ENCODE peak calls at places on chromosomes 13 and 19, in ten cellular contexts. One of them, this sample, is unnamed.

GRCh38 chr13:89897681-89898080 is 1449.8 kb upstream of the MIR17HG start:
- DNase-seq in sigmoid colon: no peak
- DNase-seq in epithelial cell of prostate: no peak
- DNase-seq in SK-N-SH: no peak
- DNase-seq in psoas muscle: no peak
- DNase-seq in tibial nerve: no peak
- DNase-seq in right atrium auricular region: no peak
- DNase-seq in upper lobe of right lung: no peak
- DNase-seq in caudate nucleus: no peak
- DNase-seq in CD8-positive, alpha-beta memory T cell: no peak
- DNase-seq in this sample: no peak

GRCh38 chr13:25179810-25180437 is 7.8 kb upstream of the AMER2 start:
- DNase-seq in sigmoid colon: no peak
- DNase-seq in epithelial cell of prostate: no peak
- DNase-seq in SK-N-SH: no peak
- DNase-seq in psoas muscle: no peak
- DNase-seq in tibial nerve: no peak
- DNase-seq in right atrium auricular region: no peak
- DNase-seq in upper lobe of right lung: no peak
- DNase-seq in caudate nucleus: no peak
- DNase-seq in CD8-positive, alpha-beta memory T cell: no peak
- DNase-seq in this sample: no peak

GRCh38 chr19:16121967-16122366 is 10.3 kb downstream of the RAB8A start:
- DNase-seq in sigmoid colon: no peak
- DNase-seq in epithelial cell of prostate: peak; percentile 52
- DNase-seq in SK-N-SH: no peak
- DNase-seq in psoas muscle: no peak
- DNase-seq in tibial nerve: no peak
- DNase-seq in right atrium auricular region: no peak
- DNase-seq in upper lobe of right lung: no peak
- DNase-seq in caudate nucleus: no peak
- DNase-seq in CD8-positive, alpha-beta memory T cell: no peak
- DNase-seq in this sample: no peak

GRCh38 chr19:8081569-8082550 is 29.3 kb downstream of the CCL25 start:
- DNase-seq in sigmoid colon: no peak
- DNase-seq in epithelial cell of prostate: no peak
- DNase-seq in SK-N-SH: no peak
- DNase-seq in psoas muscle: no peak
- DNase-seq in tibial nerve: no peak
- DNase-seq in right atrium auricular region: no peak
- DNase-seq in upper lobe of right lung: no peak
- DNase-seq in caudate nucleus: no peak
- DNase-seq in CD8-positive, alpha-beta memory T cell: no peak
- DNase-seq in this sample: no peak

GRCh38 chr13:64553411-64554129 is 2676.6 kb downstream of the PCDH9 start:
- DNase-seq in sigmoid colon: no peak
- DNase-seq in epithelial cell of prostate: no peak
- DNase-seq in SK-N-SH: no peak
- DNase-seq in psoas muscle: no peak
- DNase-seq in tibial nerve: no peak
- DNase-seq in right atrium auricular region: no peak
- DNase-seq in upper lobe of right lung: no peak
- DNase-seq in caudate nucleus: no peak
- DNase-seq in CD8-positive, alpha-beta memory T cell: no peak
- DNase-seq in this sample: no peak

GRCh38 chr13:66565261-66565660 is 664.9 kb downstream of the PCDH9 start:
- DNase-seq in sigmoid colon: no peak
- DNase-seq in epithelial cell of prostate: no peak
- DNase-seq in SK-N-SH: no peak
- DNase-seq in psoas muscle: no peak
- DNase-seq in tibial nerve: no peak
- DNase-seq in right atrium auricular region: no peak
- DNase-seq in upper lobe of right lung: no peak
- DNase-seq in caudate nucleus: no peak
- DNase-seq in CD8-positive, alpha-beta memory T cell: no peak
- DNase-seq in this sample: no peak

GRCh38 chr13:109885235-109885634 is 98.9 kb upstream of the IRS2 start:
- DNase-seq in sigmoid colon: no peak
- DNase-seq in epithelial cell of prostate: no peak
- DNase-seq in SK-N-SH: no peak
- DNase-seq in psoas muscle: no peak
- DNase-seq in tibial nerve: no peak
- DNase-seq in right atrium auricular region: no peak
- DNase-seq in upper lobe of right lung: no peak
- DNase-seq in caudate nucleus: no peak
- DNase-seq in CD8-positive, alpha-beta memory T cell: no peak
- DNase-seq in this sample: no peak

GRCh38 chr19:917323-918151 is at the start of gene KISS1R:
- DNase-seq in sigmoid colon: no peak
- DNase-seq in epithelial cell of prostate: no peak
- DNase-seq in SK-N-SH: peak; percentile 84
- DNase-seq in psoas muscle: no peak
- DNase-seq in tibial nerve: no peak
- DNase-seq in right atrium auricular region: no peak
- DNase-seq in upper lobe of right lung: peak; percentile 77
- DNase-seq in caudate nucleus: no peak
- DNase-seq in CD8-positive, alpha-beta memory T cell: no peak
- DNase-seq in this sample: no peak

GRCh38 chr13:54536112-54536511 is 1507.5 kb downstream of the OLFM4 start:
- DNase-seq in sigmoid colon: no peak
- DNase-seq in epithelial cell of prostate: no peak
- DNase-seq in SK-N-SH: peak; percentile 1
- DNase-seq in psoas muscle: no peak
- DNase-seq in tibial nerve: no peak
- DNase-seq in right atrium auricular region: no peak
- DNase-seq in upper lobe of right lung: no peak
- DNase-seq in caudate nucleus: no peak
- DNase-seq in CD8-positive, alpha-beta memory T cell: no peak
- DNase-seq in this sample: no peak

GRCh38 chr19:489418-490196 is 6.7 kb upstream of the MADCAM1 start:
- DNase-seq in sigmoid colon: no peak
- DNase-seq in epithelial cell of prostate: no peak
- DNase-seq in SK-N-SH: peak; percentile 70
- DNase-seq in psoas muscle: peak; percentile 58
- DNase-seq in tibial nerve: no peak
- DNase-seq in right atrium auricular region: no peak
- DNase-seq in upper lobe of right lung: no peak
- DNase-seq in caudate nucleus: peak; percentile 73
- DNase-seq in CD8-positive, alpha-beta memory T cell: no peak
- DNase-seq in this sample: no peak

GRCh38 chr13:26539738-26540292 is 17.7 kb upstream of the WASF3 start:
- DNase-seq in sigmoid colon: no peak
- DNase-seq in epithelial cell of prostate: no peak
- DNase-seq in SK-N-SH: no peak
- DNase-seq in psoas muscle: no peak
- DNase-seq in tibial nerve: no peak
- DNase-seq in right atrium auricular region: no peak
- DNase-seq in upper lobe of right lung: no peak
- DNase-seq in caudate nucleus: no peak
- DNase-seq in CD8-positive, alpha-beta memory T cell: no peak
- DNase-seq in this sample: no peak

GRCh38 chr19:16527971-16528521 is 14.2 kb downstream of the CHERP start:
- DNase-seq in sigmoid colon: no peak
- DNase-seq in epithelial cell of prostate: no peak
- DNase-seq in SK-N-SH: peak; percentile 61
- DNase-seq in psoas muscle: no peak
- DNase-seq in tibial nerve: no peak
- DNase-seq in right atrium auricular region: no peak
- DNase-seq in upper lobe of right lung: no peak
- DNase-seq in caudate nucleus: no peak
- DNase-seq in CD8-positive, alpha-beta memory T cell: peak; percentile 21
- DNase-seq in this sample: no peak

GRCh38 chr13:51000058-51000457 is 90.5 kb downstream of the RNASEH2B start:
- DNase-seq in sigmoid colon: no peak
- DNase-seq in epithelial cell of prostate: no peak
- DNase-seq in SK-N-SH: no peak
- DNase-seq in psoas muscle: no peak
- DNase-seq in tibial nerve: no peak
- DNase-seq in right atrium auricular region: no peak
- DNase-seq in upper lobe of right lung: no peak
- DNase-seq in caudate nucleus: no peak
- DNase-seq in CD8-positive, alpha-beta memory T cell: no peak
- DNase-seq in this sample: no peak

GRCh38 chr19:19132912-19133311 is 5.4 kb downstream of the TMEM161A start:
- DNase-seq in sigmoid colon: no peak
- DNase-seq in epithelial cell of prostate: no peak
- DNase-seq in SK-N-SH: no peak
- DNase-seq in psoas muscle: no peak
- DNase-seq in tibial nerve: no peak
- DNase-seq in right atrium auricular region: no peak
- DNase-seq in upper lobe of right lung: no peak
- DNase-seq in caudate nucleus: no peak
- DNase-seq in CD8-positive, alpha-beta memory T cell: no peak
- DNase-seq in this sample: no peak

GRCh38 chr19:19133985-19134384 is 4.3 kb downstream of the TMEM161A start:
- DNase-seq in sigmoid colon: no peak
- DNase-seq in epithelial cell of prostate: no peak
- DNase-seq in SK-N-SH: no peak
- DNase-seq in psoas muscle: no peak
- DNase-seq in tibial nerve: no peak
- DNase-seq in right atrium auricular region: no peak
- DNase-seq in upper lobe of right lung: no peak
- DNase-seq in caudate nucleus: no peak
- DNase-seq in CD8-positive, alpha-beta memory T cell: no peak
- DNase-seq in this sample: no peak

GRCh38 chr19:19137556-19138109 is 645 bp downstream of the TMEM161A start:
- DNase-seq in sigmoid colon: no peak
- DNase-seq in epithelial cell of prostate: no peak
- DNase-seq in SK-N-SH: peak; percentile 54
- DNase-seq in psoas muscle: no peak
- DNase-seq in tibial nerve: no peak
- DNase-seq in right atrium auricular region: no peak
- DNase-seq in upper lobe of right lung: no peak
- DNase-seq in caudate nucleus: no peak
- DNase-seq in CD8-positive, alpha-beta memory T cell: no peak
- DNase-seq in this sample: no peak

GRCh38 chr19:19131989-19132388 is 6.3 kb downstream of the TMEM161A start:
- DNase-seq in sigmoid colon: no peak
- DNase-seq in epithelial cell of prostate: no peak
- DNase-seq in SK-N-SH: no peak
- DNase-seq in psoas muscle: no peak
- DNase-seq in tibial nerve: no peak
- DNase-seq in right atrium auricular region: no peak
- DNase-seq in upper lobe of right lung: no peak
- DNase-seq in caudate nucleus: no peak
- DNase-seq in CD8-positive, alpha-beta memory T cell: no peak
- DNase-seq in this sample: no peak

DNA sequence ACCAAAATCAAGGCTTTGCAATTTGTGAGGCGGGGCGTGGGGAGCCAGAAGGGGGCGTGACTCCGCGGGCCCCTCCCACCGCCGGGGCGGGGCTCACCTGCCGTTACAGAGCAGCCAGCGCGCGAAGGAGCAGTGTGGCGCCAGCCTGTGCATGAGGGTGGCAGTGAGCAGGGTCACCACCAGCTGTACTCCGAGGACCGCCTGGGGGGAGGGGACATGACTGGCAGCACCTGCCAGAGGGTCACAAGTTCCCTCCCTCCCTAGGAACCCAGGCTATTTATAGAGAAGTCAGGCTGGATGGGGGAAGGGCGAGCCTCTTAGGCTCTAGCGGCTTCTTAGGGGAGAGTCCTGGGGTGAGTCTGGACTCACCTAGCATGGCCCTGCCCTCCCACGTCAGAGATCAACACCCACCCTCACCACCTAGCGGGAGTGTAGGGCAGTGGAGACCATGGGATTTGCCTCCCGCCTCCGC is 3.6 kb downstream of the TMEM161A start:
- DNase-seq in sigmoid colon: no peak
- DNase-seq in epithelial cell of prostate: no peak
- DNase-seq in SK-N-SH: peak; percentile 32
- DNase-seq in psoas muscle: peak; percentile 86
- DNase-seq in tibial nerve: no peak
- DNase-seq in right atrium auricular region: no peak
- DNase-seq in upper lobe of right lung: peak; percentile 78
- DNase-seq in caudate nucleus: peak; percentile 5
- DNase-seq in CD8-positive, alpha-beta memory T cell: no peak
- DNase-seq in this sample: no peak
- H3K27ac ChIP-seq in sigmoid colon: no peak overlapping the region
- H3K27ac ChIP-seq in epithelial cell of prostate: no peak overlapping the region
- H3K27ac ChIP-seq in SK-N-SH: no peak overlapping the region
- H3K27ac ChIP-seq in psoas muscle: peak overlapping the region; percentile 96
- H3K27ac ChIP-seq in tibial nerve: no peak overlapping the region
- H3K27ac ChIP-seq in right atrium auricular region: no peak overlapping the region
- H3K27ac ChIP-seq in upper lobe of right lung: no peak overlapping the region
- H3K27ac ChIP-seq in caudate nucleus: no peak overlapping the region
- H3K27ac ChIP-seq in CD8-positive, alpha-beta memory T cell: peak overlapping the region; percentile 9
- H3K27ac ChIP-seq in this sample: no peak overlapping the region

DNA sequence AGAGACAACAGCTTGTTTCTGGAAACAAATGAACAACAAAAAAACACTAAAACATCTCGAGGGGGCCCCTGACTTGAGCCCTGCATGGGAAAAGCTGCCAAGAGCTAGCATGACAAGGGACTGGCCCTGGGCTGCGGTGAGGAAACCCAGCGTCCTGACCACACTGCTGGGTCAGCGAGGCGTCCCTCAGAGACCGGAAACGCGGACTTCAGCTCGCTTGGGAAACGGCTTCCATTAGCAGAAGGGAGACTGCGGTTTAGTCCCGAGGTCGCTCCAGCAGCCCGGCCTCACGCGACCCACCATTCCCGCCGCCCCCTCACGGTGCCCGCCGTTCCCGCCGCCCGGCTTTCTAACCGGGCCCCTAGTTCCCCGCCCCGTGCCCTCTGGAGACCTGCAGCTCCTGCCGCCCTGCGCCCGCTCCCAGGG is 630 bp downstream of the CCDC122 start:
- DNase-seq in sigmoid colon: peak; percentile 88
- DNase-seq in epithelial cell of prostate: no peak
- DNase-seq in SK-N-SH: no peak
- DNase-seq in psoas muscle: peak; percentile 81
- DNase-seq in tibial nerve: peak; percentile 33
- DNase-seq in right atrium auricular region: peak; percentile 87
- DNase-seq in upper lobe of right lung: peak; percentile 90
- DNase-seq in caudate nucleus: peak; percentile 85
- DNase-seq in CD8-positive, alpha-beta memory T cell: no peak
- DNase-seq in this sample: peak; percentile 76
- H3K27ac ChIP-seq in sigmoid colon: peak overlapping the region; percentile 96
- H3K27ac ChIP-seq in epithelial cell of prostate: peak overlapping the region; percentile 83
- H3K27ac ChIP-seq in SK-N-SH: peak overlapping the region; percentile 80
- H3K27ac ChIP-seq in psoas muscle: peak overlapping the region; percentile 85
- H3K27ac ChIP-seq in tibial nerve: peak overlapping the region; percentile 79
- H3K27ac ChIP-seq in right atrium auricular region: peak overlapping the region; percentile 94
- H3K27ac ChIP-seq in upper lobe of right lung: peak overlapping the region; percentile 97
- H3K27ac ChIP-seq in caudate nucleus: peak overlapping the region; percentile 89
- H3K27ac ChIP-seq in CD8-positive, alpha-beta memory T cell: peak overlapping the region; percentile 13
- H3K27ac ChIP-seq in this sample: peak overlapping the region; percentile 97

GRCh38 chr19:44905437-44906160 is at the start of gene APOE:
- DNase-seq in sigmoid colon: no peak
- DNase-seq in epithelial cell of prostate: no peak
- DNase-seq in SK-N-SH: peak; percentile 57
- DNase-seq in psoas muscle: no peak
- DNase-seq in tibial nerve: no peak
- DNase-seq in right atrium auricular region: no peak
- DNase-seq in upper lobe of right lung: no peak
- DNase-seq in caudate nucleus: peak; percentile 29
- DNase-seq in CD8-positive, alpha-beta memory T cell: no peak
- DNase-seq in this sample: peak; percentile 6
- H3K27ac ChIP-seq in sigmoid colon: no peak within 1 kb of the TSS
- H3K27ac ChIP-seq in epithelial cell of prostate: no peak within 1 kb of the TSS
- H3K27ac ChIP-seq in SK-N-SH: no peak within 1 kb of the TSS
- H3K27ac ChIP-seq in psoas muscle: no peak within 1 kb of the TSS
- H3K27ac ChIP-seq in tibial nerve: no peak within 1 kb of the TSS
- H3K27ac ChIP-seq in right atrium auricular region: no peak within 1 kb of the TSS
- H3K27ac ChIP-seq in upper lobe of right lung: peak within 1 kb of the TSS; percentile 58
- H3K27ac ChIP-seq in caudate nucleus: peak within 1 kb of the TSS; percentile 82
- H3K27ac ChIP-seq in CD8-positive, alpha-beta memory T cell: peak within 1 kb of the TSS; percentile 79
- H3K27ac ChIP-seq in this sample: peak within 1 kb of the TSS; percentile 46

GRCh38 chr13:46642254-46642653 is 89.3 kb downstream of the LRCH1 start:
- DNase-seq in sigmoid colon: no peak
- DNase-seq in epithelial cell of prostate: no peak
- DNase-seq in SK-N-SH: no peak
- DNase-seq in psoas muscle: no peak
- DNase-seq in tibial nerve: no peak
- DNase-seq in right atrium auricular region: no peak
- DNase-seq in upper lobe of right lung: no peak
- DNase-seq in caudate nucleus: no peak
- DNase-seq in CD8-positive, alpha-beta memory T cell: no peak
- DNase-seq in this sample: no peak
- H3K27ac ChIP-seq in sigmoid colon: peak overlapping the region; percentile 43
- H3K27ac ChIP-seq in epithelial cell of prostate: no peak overlapping the region
- H3K27ac ChIP-seq in SK-N-SH: no peak overlapping the region
- H3K27ac ChIP-seq in psoas muscle: peak overlapping the region; percentile 56
- H3K27ac ChIP-seq in tibial nerve: no peak overlapping the region
- H3K27ac ChIP-seq in right atrium auricular region: peak overlapping the region; percentile 59
- H3K27ac ChIP-seq in upper lobe of right lung: no peak overlapping the region
- H3K27ac ChIP-seq in caudate nucleus: no peak overlapping the region
- H3K27ac ChIP-seq in CD8-positive, alpha-beta memory T cell: no peak overlapping the region
- H3K27ac ChIP-seq in this sample: no peak overlapping the region

This sample was measured in substantia nigra.